ENCODE peak calls at places on chromosomes 12 and 14, in eight cellular contexts. I is right atrium auricular region, K is lung, N is BE2C, C is thyroid gland, S is aorta, A is left ventricle myocardium inferior, V is neuronal stem cell. E is an unnamed sample.

GRCh38 chr12:48235796-48236333 is 32.8 kb upstream of the OR10AD1 start:
- DNase-seq in I (no peak), K (no peak), N (no peak), C (no peak), S (no peak), A (no peak), V (no peak), E (no peak)

GRCh38 chr12:50765325-50765911 is 1.5 kb downstream of the ATF1 start:
- DNase-seq in I (no peak), K (no peak), N (peak; percentile 51), C (peak; percentile 33), S (no peak), A (no peak), V (peak; percentile 27), E (peak; percentile 57)

GRCh38 chr14:81033841-81034240 is 78.4 kb downstream of the TSHR start:
- DNase-seq in I (no peak), K (no peak), N (no peak), C (no peak), S (no peak), A (no peak), V (no peak), E (no peak)

GRCh38 chr12:53300187-53300586 is 692 bp downstream of the MYG1 start:
- DNase-seq in I (no peak), K (no peak), N (no peak), C (no peak), S (no peak), A (no peak), V (no peak), E (no peak)

GRCh38 chr14:63542231-63542999 is 762 bp downstream of the PPP2R5E start:
- DNase-seq in I (no peak), K (peak; percentile 33), N (peak; percentile 30), C (no peak), S (peak; percentile 60), A (no peak), V (peak; percentile 39), E (no peak)

GRCh38 chr14:74290415-74290814 is 12.3 kb downstream of the ABCD4 start:
- DNase-seq in I (no peak), K (no peak), N (peak; percentile 36), C (no peak), S (no peak), A (no peak), V (no peak), E (no peak)

GRCh38 chr14:77208266-77208978 is 26.8 kb downstream of the TMEM63C start:
- DNase-seq in I (no peak), K (peak; percentile 77), N (no peak), C (peak; percentile 74), S (peak; percentile 82), A (peak; percentile 69), V (peak; percentile 81), E (peak; percentile 32)

GRCh38 chr14:64705406-64706118 is 1.3 kb downstream of the PLEKHG3 start:
- DNase-seq in I (no peak), K (no peak), N (peak; percentile 28), C (peak; percentile 52), S (no peak), A (no peak), V (no peak), E (no peak)

GRCh38 chr12:12562016-12562483 is 613 bp downstream of the DUSP16 start:
- DNase-seq in I (no peak), K (peak; percentile 31), N (peak; percentile 30), C (peak; percentile 36), S (peak; percentile 63), A (peak; percentile 39), V (peak; percentile 68), E (peak; percentile 4)

GRCh38 chr12:17793854-17794253 is 296.1 kb downstream of the RERGL start:
- DNase-seq in I (no peak), K (no peak), N (no peak), C (no peak), S (no peak), A (no peak), V (no peak), E (no peak)

GRCh38 chr14:31170411-31170810 is 37.2 kb downstream of the HECTD1 start:
- DNase-seq in I (no peak), K (no peak), N (no peak), C (no peak), S (no peak), A (no peak), V (no peak), E (no peak)

GRCh38 chr14:65940056-65940735 is 527.7 kb downstream of the FUT8 start:
- DNase-seq in I (no peak), K (no peak), N (peak; percentile 53), C (no peak), S (no peak), A (no peak), V (no peak), E (no peak)

GRCh38 chr12:20722142-20722541 is 27.0 kb downstream of the SLCO1C1 start:
- DNase-seq in I (no peak), K (no peak), N (no peak), C (no peak), S (no peak), A (no peak), V (no peak), E (no peak)

GRCh38 chr14:95130545-95130944 is 26.8 kb downstream of the DICER1 start:
- DNase-seq in I (no peak), K (no peak), N (no peak), C (no peak), S (no peak), A (no peak), V (no peak), E (no peak)

GRCh38 chr12:110301065-110301806 is 20.2 kb downstream of the ATP2A2 start:
- DNase-seq in I (no peak), K (no peak), N (no peak), C (no peak), S (no peak), A (no peak), V (no peak), E (no peak)

GRCh38 chr14:72665259-72665658 is 228.6 kb downstream of the DPF3 start:
- DNase-seq in I (no peak), K (no peak), N (no peak), C (no peak), S (no peak), A (no peak), V (no peak), E (no peak)

GRCh38 chr12:53289891-53290290 is 5.5 kb upstream of the PFDN5 start:
- DNase-seq in I (no peak), K (no peak), N (no peak), C (no peak), S (no peak), A (no peak), V (no peak), E (no peak)

GRCh38 chr12:75634244-75635222 is 123.1 kb upstream of the KRR1 start:
- DNase-seq in I (no peak), K (no peak), N (no peak), C (no peak), S (no peak), A (no peak), V (no peak), E (no peak)

GRCh38 chr14:51507556-51508511 is 143.9 kb upstream of the FRMD6 start:
- DNase-seq in I (no peak), K (peak; percentile 34), N (peak; percentile 88), C (peak; percentile 91), S (peak; percentile 81), A (peak; percentile 66), V (no peak), E (peak; percentile 12)

GRCh38 chr12:68350753-68351152 is 18.6 kb upstream of the MDM1 start:
- DNase-seq in I (no peak), K (no peak), N (no peak), C (no peak), S (no peak), A (no peak), V (no peak), E (no peak)

GRCh38 chr12:69265205-69265604 is 25.8 kb downstream of the CPSF6 start:
- DNase-seq in I (no peak), K (no peak), N (no peak), C (no peak), S (no peak), A (no peak), V (no peak), E (no peak)

GRCh38 chr14:99541211-99541610 is 60.0 kb downstream of the CCNK start:
- DNase-seq in I (no peak), K (no peak), N (no peak), C (no peak), S (no peak), A (no peak), V (no peak), E (no peak)
- H3K4me1 ChIP-seq in I (peaks cover 70% of the 10 kb centered on the region), K (peaks cover 5% of the 10 kb centered on the region), N (peaks cover 78% of the 10 kb centered on the region), C (peaks cover 44% of the 10 kb centered on the region), S (no peaks in the 10 kb centered on the region), A (peaks cover 90% of the 10 kb centered on the region), V (peaks cover 52% of the 10 kb centered on the region), E (peaks cover 5% of the 10 kb centered on the region)

DNA sequence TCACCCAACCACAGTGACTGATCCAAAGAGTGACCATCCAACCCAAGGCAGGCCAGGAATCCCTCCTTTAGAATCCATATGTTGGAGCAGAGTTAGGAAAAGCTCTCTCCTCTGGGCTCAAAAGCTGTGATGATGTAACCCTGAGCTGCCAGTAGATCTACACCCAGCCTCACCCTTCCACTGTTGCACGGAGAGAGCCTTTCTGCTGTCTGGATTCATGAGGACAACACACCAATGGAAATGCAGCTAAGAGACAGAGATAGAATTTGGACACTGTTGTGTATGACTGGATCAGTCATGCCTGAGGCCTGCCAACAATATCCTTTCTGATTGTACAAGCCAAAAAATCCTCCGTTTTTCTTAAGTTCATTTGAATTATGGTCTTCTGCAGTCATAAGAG is 4.4 kb upstream of the OR6J1 start:
- DNase-seq in I (no peak), K (no peak), N (no peak), C (no peak), S (no peak), A (no peak), V (no peak), E (no peak)
- H3K4me1 ChIP-seq in I (no peaks in the 10 kb centered on the region), K (no peaks in the 10 kb centered on the region), N (no peaks in the 10 kb centered on the region), C (peaks cover 4% of the 10 kb centered on the region), S (no peaks in the 10 kb centered on the region), A (no peaks in the 10 kb centered on the region), V (no peaks in the 10 kb centered on the region), E (no peaks in the 10 kb centered on the region)

DNA sequence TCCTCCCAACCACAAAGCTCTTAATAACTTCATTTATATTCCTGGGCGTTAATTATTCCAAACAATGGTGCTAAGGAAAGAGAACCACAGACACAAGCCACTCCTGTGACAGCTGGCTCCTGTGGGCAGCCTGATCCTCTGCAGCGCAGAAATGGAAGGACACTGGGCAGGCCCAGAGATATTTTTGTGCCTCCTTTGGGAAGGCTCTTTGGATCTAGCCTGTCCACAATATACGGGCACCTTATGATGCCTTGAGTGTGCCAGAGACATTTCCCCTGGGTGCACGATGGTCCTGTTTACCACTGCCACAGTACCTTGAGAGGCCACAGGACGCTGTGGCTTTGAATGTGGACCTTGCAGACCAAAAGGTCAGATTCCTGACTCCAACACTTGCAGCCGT is 2.1 kb downstream of the ASB2 start:
- DNase-seq in I (no peak), K (no peak), N (no peak), C (no peak), S (no peak), A (no peak), V (no peak), E (peak; percentile 81)
- H3K4me1 ChIP-seq in I (peaks cover 52% of the 10 kb centered on the region), K (peaks cover 5% of the 10 kb centered on the region), N (no peaks in the 10 kb centered on the region), C (no peaks in the 10 kb centered on the region), S (peaks cover 3% of the 10 kb centered on the region), A (peaks cover 70% of the 10 kb centered on the region), V (peaks cover 10% of the 10 kb centered on the region), E (peaks cover 47% of the 10 kb centered on the region)

DNA sequence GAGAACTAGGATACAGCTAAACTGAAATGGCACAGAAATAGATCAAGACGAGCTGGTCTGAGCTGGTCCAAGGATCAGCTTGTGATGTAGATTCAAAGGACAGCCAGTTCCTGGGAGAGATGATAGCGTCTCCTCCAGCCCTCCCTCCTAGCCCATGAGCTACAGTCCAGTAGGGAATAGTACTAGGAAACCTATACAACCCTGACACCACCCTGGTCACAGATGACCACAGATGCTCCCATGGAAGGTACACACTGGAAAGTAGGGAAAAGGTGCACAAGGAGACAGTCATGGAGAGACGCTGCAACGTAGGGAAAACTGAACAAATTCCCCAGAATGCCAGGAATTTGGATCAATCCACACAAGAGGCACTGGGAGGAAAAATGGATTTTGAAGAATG is 6.9 kb downstream of the GCH1 start:
- DNase-seq in I (no peak), K (no peak), N (no peak), C (no peak), S (no peak), A (no peak), V (no peak), E (no peak)
- H3K4me1 ChIP-seq in I (peaks cover 3% of the 10 kb centered on the region), K (no peaks in the 10 kb centered on the region), N (peaks cover 3% of the 10 kb centered on the region), C (no peaks in the 10 kb centered on the region), S (no peaks in the 10 kb centered on the region), A (peaks cover 3% of the 10 kb centered on the region), V (no peaks in the 10 kb centered on the region), E (no peaks in the 10 kb centered on the region)